ENCODE peak calls at places on chromosomes 13 and 19, in five cellular contexts. K is body of pancreas, I is right atrium auricular region, Y is cardiac muscle cell, D is AG04450. W is an unnamed sample.

GRCh38 chr19:17337675-17338439 is 504 bp downstream of the GTPBP3 start:
- DNase-seq in I (no peak), Y (peak), K (no peak), D (no peak), W (no peak)

GRCh38 chr19:36851898-36852297 is 1.2 kb downstream of the ZNF345 start:
- DNase-seq in K (no peak), Y (no peak), I (no peak), D (no peak), W (no peak)

GRCh38 chr13:37615271-37615670 is 16.7 kb upstream of the POSTN start:
- DNase-seq in D (no peak), Y (no peak), K (no peak), I (no peak), W (no peak)

GRCh38 chr19:291561-292280 is 518 bp upstream of the PLPP2 start:
- DNase-seq in I (no peak), Y (no peak), D (no peak), K (no peak), W (no peak)

GRCh38 chr19:1295169-1296012 is 9.7 kb downstream of the EFNA2 start:
- DNase-seq in D (no peak), Y (peak), K (no peak), I (no peak), W (peak)

GRCh38 chr19:48635966-48636858 is 967 bp downstream of the DBP start:
- DNase-seq in D (no peak), I (no peak), Y (peak), K (no peak), W (no peak)

GRCh38 chr13:69856331-69856730 is 251.3 kb upstream of the ATXN8OS start:
- DNase-seq in I (no peak), Y (peak), D (no peak), K (no peak), W (no peak)

GRCh38 chr13:31629085-31629785 is 110.1 kb upstream of the RXFP2 start:
- DNase-seq in D (no peak), K (no peak), Y (no peak), I (no peak), W (no peak)

GRCh38 chr13:114149774-114150740 is 17.6 kb upstream of the RASA3 start:
- DNase-seq in I (no peak), Y (no peak), K (no peak), D (no peak), W (no peak)

GRCh38 chr13:99045396-99045795 is 67.5 kb upstream of the DOCK9 start:
- DNase-seq in Y (no peak), D (no peak), K (no peak), I (no peak), W (no peak)

GRCh38 chr19:51514866-51515481 is 13.4 kb upstream of the SIGLEC12 start:
- DNase-seq in I (no peak), K (no peak), Y (peak), D (peak), W (peak)

GRCh38 chr13:24491853-24492252 is 20.7 kb downstream of the PARP4 start:
- DNase-seq in I (no peak), K (no peak), Y (no peak), D (no peak), W (no peak)
- TF ChIP-seq CTCF in I (no peak), K (no peak), Y (peak), D (peak), W (no peak)

GRCh38 chr13:102392810-102393209 is 9.0 kb downstream of the FGF14 start:
- DNase-seq in K (no peak), D (no peak), Y (no peak), I (no peak), W (no peak)

GRCh38 chr13:102399791-102400618 is 1.8 kb downstream of the FGF14 start:
- DNase-seq in K (peak), I (no peak), Y (peak), D (no peak), W (peak)

GRCh38 chr13:102395939-102396338 is 5.9 kb downstream of the FGF14 start:
- DNase-seq in K (no peak), I (no peak), Y (no peak), D (no peak), W (no peak)

GRCh38 chr13:102395174-102395573 is 6.7 kb downstream of the FGF14 start:
- DNase-seq in Y (no peak), D (no peak), I (no peak), K (no peak), W (no peak)

GRCh38 chr13:102394158-102395053 is 7.4 kb downstream of the FGF14 start:
- DNase-seq in K (peak), D (peak), I (peak), Y (peak), W (peak)
- TF ChIP-seq CTCF in K (peak), D (peak), I (peak), Y (peak), W (peak)

DNA sequence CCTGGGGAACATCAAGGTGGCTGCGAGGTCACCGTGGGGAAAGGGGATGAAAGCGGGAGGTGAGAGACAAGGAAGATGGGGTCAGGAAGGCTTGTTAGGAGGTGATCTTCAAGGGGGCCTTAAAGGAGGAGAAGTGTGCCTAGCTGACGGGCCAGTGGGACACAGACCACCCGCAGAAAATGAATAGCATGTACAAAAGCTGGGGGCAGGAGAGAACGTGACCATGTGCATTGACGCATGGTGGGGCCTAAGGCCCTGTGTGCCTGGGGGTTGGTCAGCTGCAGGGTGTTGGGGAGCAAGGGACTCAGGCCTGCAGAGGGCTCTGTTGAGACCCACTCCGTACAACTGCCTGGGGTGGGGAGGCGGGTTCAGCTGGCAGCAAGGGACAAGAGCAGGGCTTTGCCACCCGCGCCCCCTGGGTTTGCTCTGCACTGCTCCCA is 5.9 kb downstream of the RAB8A start:
- DNase-seq in D (no peak), I (no peak), Y (no peak), K (no peak), W (peak)
- TF ChIP-seq CTCF in D (peak), I (no peak), Y (no peak), K (no peak), W (peak)

DNA sequence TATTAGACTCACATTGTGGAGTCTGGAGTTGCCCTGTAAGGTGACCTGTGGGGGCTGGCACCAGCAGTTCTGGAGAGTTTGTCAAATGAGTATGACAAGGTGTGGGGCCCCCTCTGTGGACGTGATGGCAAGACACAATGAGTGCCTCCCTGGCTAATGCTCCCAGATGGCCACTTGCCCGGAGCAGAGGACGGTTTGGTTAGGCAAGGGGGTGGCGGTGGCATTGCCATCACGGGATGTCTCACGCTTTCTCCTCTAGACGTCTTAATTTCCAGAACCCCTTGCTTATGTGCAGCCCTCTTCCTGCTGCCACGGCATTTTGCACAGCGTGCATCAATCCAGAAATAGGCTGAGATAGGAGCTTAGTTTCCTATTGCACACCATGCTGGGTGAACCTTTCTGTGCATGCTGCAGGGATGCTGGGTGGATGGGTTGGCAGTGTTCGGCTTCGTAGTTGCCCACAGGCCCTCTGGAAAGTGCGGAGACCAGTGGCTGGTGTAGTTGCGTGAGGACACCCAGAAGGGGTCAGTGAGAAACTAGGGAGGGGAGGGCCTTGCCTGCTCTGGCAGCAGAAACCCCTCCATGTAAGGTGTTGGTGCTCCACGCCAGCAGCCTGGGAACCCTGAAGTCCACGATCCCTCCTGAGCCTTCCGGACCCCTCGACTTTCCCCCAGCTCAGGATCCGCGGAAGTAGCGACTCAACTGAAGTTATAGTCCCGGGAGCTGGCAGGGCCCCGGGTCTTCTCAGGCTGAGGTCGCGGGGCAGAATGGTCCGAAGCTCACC is 18.1 kb upstream of the LRP3 start:
- DNase-seq in I (peak), D (no peak), K (no peak), Y (peak), W (no peak)
- TF ChIP-seq CTCF in I (peak), D (no peak), K (no peak), Y (no peak), W (peak)

W was measured in GM10248.